ENCODE peak calls at places on chromosomes 16 and 17, in nine cellular contexts. B is cardiac muscle cell; D is PC-3; F is activated CD8-positive, alpha-beta memory T cell treated with anti-CD3 and anti-CD28 coated beads for 24 hours; I is Right ventricle myocardium inferior; N is lung microvascular endothelial cell; P is effector memory CD8-positive, alpha-beta T cell; K is Peyer's patch; J is activated T-helper 1 cell treated with anti-CD3 and anti-CD28 coated beads, Interleukin-2, amount 50 U/mL, for 16 hours. G is an unnamed sample.

GRCh38 chr16:24070851-24071250 is 185.3 kb upstream of the CACNG3 start:
- DNase-seq in P (no peak), K (no peak), F (peak; percentile 56), B (peak; percentile 27), N (peak; percentile 70), J (no peak), I (no peak), D (peak; percentile 42), G (peak; percentile 83)

GRCh38 chr17:49510059-49510719 is 15.1 kb downstream of the NGFR start:
- DNase-seq in B (no peak), J (no peak), D (no peak), K (peak; percentile 24), N (no peak), I (no peak), F (no peak), P (no peak), G (peak; percentile 13)

GRCh38 chr17:76419576-76420245 is 33.2 kb downstream of the UBE2O start:
- DNase-seq in K (no peak), I (no peak), N (no peak), P (no peak), F (no peak), J (no peak), B (no peak), D (no peak), G (peak; percentile 57)

GRCh38 chr16:86244188-86244587 is 266.1 kb upstream of the FOXF1 start:
- DNase-seq in J (no peak), F (no peak), P (no peak), N (no peak), I (no peak), K (no peak), D (no peak), B (no peak), G (no peak)

GRCh38 chr16:35305476-35305875 is 1846.1 kb downstream of the TP53TG3F start:
- DNase-seq in K (no peak), B (no peak), P (no peak), N (no peak), J (no peak), F (no peak), D (peak; percentile 26), I (no peak), G (no peak)

GRCh38 chr16:4323071-4323844 is 7.4 kb downstream of the GLIS2 start:
- DNase-seq in F (no peak), K (peak; percentile 44), J (no peak), D (no peak), I (no peak), N (no peak), P (no peak), B (no peak), G (no peak)

GRCh38 chr16:11145173-11145820 is 110.7 kb downstream of the SOCS1 start:
- DNase-seq in B (no peak), D (no peak), F (no peak), K (peak; percentile 48), I (peak; percentile 60), N (no peak), P (no peak), J (no peak), G (no peak)

GRCh38 chr16:80946481-80946880 is 60.2 kb downstream of the CMC2 start:
- DNase-seq in D (no peak), I (no peak), B (peak; percentile 28), N (no peak), J (no peak), P (no peak), K (no peak), F (no peak), G (no peak)

GRCh38 chr17:45146616-45147101 is 1.6 kb upstream of the HEXIM1 start:
- DNase-seq in F (no peak), D (no peak), K (no peak), N (no peak), I (no peak), J (no peak), B (peak; percentile 90), P (no peak), G (peak; percentile 13)

GRCh38 chr16:60991886-60992285 is 1044.4 kb downstream of the CDH8 start:
- DNase-seq in N (no peak), B (no peak), K (no peak), P (no peak), J (no peak), F (no peak), D (no peak), I (no peak), G (no peak)

GRCh38 chr17:30869005-30869404 is 37.0 kb downstream of the TEFM start:
- DNase-seq in J (no peak), K (no peak), D (no peak), I (no peak), B (no peak), N (no peak), F (no peak), P (no peak), G (no peak)

GRCh38 chr17:78263736-78264340 is 32.4 kb downstream of the TMEM235 start:
- DNase-seq in J (no peak), N (no peak), I (peak; percentile 25), K (peak; percentile 45), D (no peak), F (no peak), P (no peak), B (no peak), G (no peak)

GRCh38 chr16:86533076-86533475 is 22.0 kb downstream of the MTHFSD start:
- DNase-seq in P (no peak), I (no peak), K (no peak), J (no peak), B (no peak), F (no peak), N (no peak), D (no peak), G (no peak)

GRCh38 chr17:75830168-75831031 is 13.8 kb downstream of the UNC13D start:
- DNase-seq in P (peak; percentile 23), N (peak; percentile 36), I (no peak), B (no peak), D (peak; percentile 19), K (peak; percentile 80), F (peak; percentile 76), J (no peak), G (peak; percentile 55)

GRCh38 chr16:2456551-2457153 is 3.3 kb upstream of the TEDC2 start:
- DNase-seq in N (no peak), B (no peak), F (no peak), J (no peak), D (no peak), K (no peak), I (no peak), P (no peak), G (no peak)

GRCh38 chr17:4852504-4853075 is 19.4 kb downstream of the MINK1 start:
- DNase-seq in F (no peak), K (no peak), D (peak; percentile 63), N (peak; percentile 84), B (peak; percentile 56), P (peak; percentile 30), J (no peak), I (no peak), G (no peak)

GRCh38 chr16:14307623-14308356 is 236.7 kb downstream of the MRTFB start:
- DNase-seq in D (no peak), I (no peak), K (no peak), P (no peak), F (no peak), B (no peak), N (no peak), J (no peak), G (peak; percentile 53)

GRCh38 chr17:9465216-9465921 is 110.3 kb downstream of the STX8 start:
- DNase-seq in D (no peak), K (no peak), I (no peak), P (no peak), B (peak; percentile 92), J (no peak), N (peak; percentile 70), F (no peak), G (no peak)

GRCh38 chr16:88888778-88889387 is 22.4 kb upstream of the PABPN1L start:
- DNase-seq in B (no peak), D (no peak), P (no peak), K (no peak), J (no peak), I (peak; percentile 85), N (no peak), F (no peak), G (no peak)

GRCh38 chr16:50366126-50366525 is 2.7 kb downstream of the BRD7 start:
- DNase-seq in N (no peak), K (no peak), D (no peak), J (no peak), P (no peak), F (no peak), I (no peak), B (no peak), G (no peak)

GRCh38 chr17:35344262-35344661 is 29.2 kb downstream of the SLFN11 start:
- DNase-seq in I (no peak), D (no peak), N (no peak), J (no peak), F (no peak), K (no peak), B (no peak), P (no peak), G (no peak)

GRCh38 chr16:19879241-19879792 is 5.3 kb downstream of the GPRC5B start:
- DNase-seq in P (no peak), I (no peak), N (no peak), B (no peak), K (no peak), J (no peak), F (no peak), D (no peak), G (no peak)

GRCh38 chr17:57379237-57380054 is 123.1 kb downstream of the MSI2 start:
- DNase-seq in B (peak; percentile 78), J (no peak), P (no peak), F (no peak), D (no peak), N (no peak), K (no peak), I (no peak), G (peak; percentile 40)

GRCh38 chr17:13306310-13306962 is 288.6 kb upstream of the ELAC2 start:
- DNase-seq in I (no peak), K (no peak), B (peak; percentile 91), F (no peak), P (no peak), D (peak; percentile 86), N (no peak), J (no peak), G (peak; percentile 21)

GRCh38 chr17:43175213-43176118 is 4.5 kb downstream of the NBR1 start:
- DNase-seq in D (peak; percentile 32), P (no peak), F (no peak), I (no peak), N (peak; percentile 50), B (peak; percentile 74), J (no peak), K (no peak), G (no peak)

GRCh38 chr16:66372898-66373155 is 6.3 kb downstream of the CDH5 start:
- DNase-seq in N (no peak), P (no peak), I (no peak), F (no peak), D (no peak), K (no peak), J (no peak), B (no peak), G (no peak)

GRCh38 chr17:27345141-27345904 is 51.4 kb downstream of the WSB1 start:
- DNase-seq in B (peak; percentile 80), F (no peak), N (no peak), D (no peak), K (no peak), J (no peak), I (no peak), P (no peak), G (no peak)

GRCh38 chr16:23679274-23679985 is 741 bp downstream of the PLK1 start:
- DNase-seq in I (peak; percentile 55), P (no peak), F (no peak), K (peak; percentile 64), N (peak; percentile 26), J (no peak), B (peak; percentile 54), D (peak; percentile 37), G (peak; percentile 49)

GRCh38 chr16:81737885-81738536 is 41.1 kb upstream of the PLCG2 start:
- DNase-seq in J (peak; percentile 70), I (peak; percentile 81), F (peak; percentile 93), D (peak; percentile 86), K (peak; percentile 86), P (peak; percentile 81), N (peak; percentile 95), B (peak; percentile 78), G (peak; percentile 92)

GRCh38 chr17:80615311-80615710 is 70.7 kb downstream of the RPTOR start:
- DNase-seq in N (no peak), B (no peak), P (no peak), J (no peak), F (no peak), I (no peak), D (no peak), K (no peak), G (no peak)

GRCh38 chr16:70364399-70364798 is 17.7 kb downstream of the DDX19A start:
- DNase-seq in K (no peak), D (no peak), I (no peak), F (no peak), P (no peak), B (no peak), N (no peak), J (no peak), G (no peak)